ENCODE peak calls at places on chromosome 12, in four cellular contexts. P is right atrium auricular region, H is ovary, G is AG10803. S is an unnamed sample.
A peak's percentile ranks its signal among the peaks of the same experiment; 100 is the strongest.

GRCh38 chr12:90712671-90713070 is 242.3 kb downstream of the CCER1 start:
- DNase-seq in P (no peak), H (no peak), G (peak; percentile 23), S (no peak)

GRCh38 chr12:100793182-100793581 is 1.4 kb upstream of the ANO4 start:
- DNase-seq in P (no peak), H (no peak), G (peak; percentile 56), S (no peak)

GRCh38 chr12:56237552-56237951 is 7.7 kb downstream of the SLC39A5 start:
- DNase-seq in P (no peak), H (no peak), G (no peak), S (no peak)

GRCh38 chr12:123040106-123040505 is 59.6 kb downstream of the ARL6IP4 start:
- DNase-seq in P (no peak), H (no peak), G (no peak), S (no peak)

GRCh38 chr12:89537389-89537788 is 11.5 kb upstream of the POC1B start:
- DNase-seq in P (no peak), H (no peak), G (no peak), S (no peak)

GRCh38 chr12:93292731-93293566 is 84.8 kb upstream of the NUDT4 start:
- DNase-seq in P (no peak), H (no peak), G (no peak), S (no peak)

GRCh38 chr12:55728185-55728931 is 451 bp downstream of the CD63 start:
- DNase-seq in P (no peak), H (peak; percentile 90), G (peak; percentile 62), S (no peak)

GRCh38 chr12:78407722-78408121 is 456.9 kb upstream of the SYT1 start:
- DNase-seq in P (no peak), H (no peak), G (no peak), S (no peak)

GRCh38 chr12:126424696-126425095 is 1359.5 kb downstream of the AACS start:
- DNase-seq in P (no peak), H (no peak), G (no peak), S (no peak)

GRCh38 chr12:71166869-71167268 is 9.1 kb upstream of the TSPAN8 start:
- DNase-seq in P (no peak), H (no peak), G (no peak), S (no peak)

GRCh38 chr12:95978351-95978750 is 17.8 kb downstream of the HAL start:
- DNase-seq in P (peak; percentile 13), H (no peak), G (no peak), S (no peak)

GRCh38 chr12:27571463-27571862 is 47.5 kb downstream of the PPFIBP1 start:
- DNase-seq in P (no peak), H (no peak), G (peak; percentile 87), S (no peak)

GRCh38 chr12:66036317-66036716 is 94.2 kb downstream of the LLPH start:
- DNase-seq in P (no peak), H (peak; percentile 20), G (peak; percentile 94), S (no peak)

GRCh38 chr12:23722655-23723054 is 226.8 kb downstream of the SOX5 start:
- DNase-seq in P (no peak), H (no peak), G (no peak), S (no peak)

GRCh38 chr12:62833634-62834033 is 101.3 kb downstream of the PPM1H start:
- DNase-seq in P (no peak), H (no peak), G (no peak), S (no peak)

GRCh38 chr12:25546318-25546717 is 6.8 kb downstream of the LMNTD1 start:
- DNase-seq in P (no peak), H (no peak), G (no peak), S (no peak)

GRCh38 chr12:98743362-98743953 is 98.4 kb downstream of the APAF1 start:
- DNase-seq in P (no peak), H (no peak), G (no peak), S (peak; percentile 58)

DNA sequence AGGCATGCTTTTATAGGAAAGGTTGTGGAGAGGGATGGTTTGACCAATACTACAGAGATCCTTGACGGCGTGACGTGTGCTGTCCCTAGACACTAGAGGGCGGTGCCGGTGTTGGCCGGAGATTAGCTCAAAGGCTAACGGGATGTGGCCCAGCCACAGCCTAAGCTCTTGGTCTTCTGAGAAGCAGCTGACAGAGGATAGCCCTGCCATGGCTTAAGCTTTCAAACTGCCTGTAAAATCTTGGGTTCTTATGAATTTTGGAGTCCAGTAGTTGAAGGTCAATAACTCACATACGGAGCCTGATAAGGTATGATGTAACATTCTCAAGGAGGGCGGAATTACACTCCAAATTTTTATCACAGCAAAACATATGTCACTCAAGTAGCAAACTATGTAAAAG is 515.7 kb upstream of the ATXN7L3B start:
- DNase-seq in P (no peak), H (peak; percentile 18), G (no peak), S (peak; percentile 34)
- TF ChIP-seq CTCF in P (no peak), H (no peak), G (peak; percentile 15), S (peak; percentile 59)

DNA sequence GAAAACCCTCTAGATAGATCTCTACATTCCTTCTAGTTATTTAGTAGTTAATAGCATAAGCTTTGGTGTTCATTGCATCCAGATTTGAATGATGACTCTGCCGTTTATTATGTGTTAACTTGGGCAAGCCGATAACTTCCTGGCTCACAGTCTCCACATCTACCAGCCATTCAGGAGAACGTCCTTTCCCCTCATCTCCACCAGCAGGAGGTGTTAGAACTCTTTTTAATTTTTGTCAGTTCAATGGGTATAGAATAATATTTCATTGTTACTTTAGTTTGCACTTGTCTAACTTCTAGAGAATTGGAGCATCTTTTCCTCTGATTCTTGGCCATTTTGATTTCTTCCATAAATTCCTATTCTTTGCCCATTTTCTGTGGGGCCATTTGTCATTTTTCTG is 30.0 kb upstream of the WSCD2 start:
- DNase-seq in P (no peak), H (no peak), G (no peak), S (no peak)
- TF ChIP-seq CTCF in P (no peak), H (no peak), G (peak; percentile 37), S (no peak)

GRCh38 chr12:124370384-124370783 is 75.5 kb downstream of the RFLNA start:
- DNase-seq in P (no peak), H (no peak), G (no peak), S (no peak)

GRCh38 chr12:124371366-124371765 is 76.5 kb downstream of the RFLNA start:
- DNase-seq in P (no peak), H (peak; percentile 48), G (no peak), S (no peak)

GRCh38 chr12:124369901-124370378 is 75.0 kb downstream of the RFLNA start:
- DNase-seq in P (peak; percentile 84), H (no peak), G (no peak), S (no peak)

GRCh38 chr12:124371970-124372555 is 77.2 kb downstream of the RFLNA start:
- DNase-seq in P (no peak), H (peak; percentile 59), G (no peak), S (no peak)

DNA sequence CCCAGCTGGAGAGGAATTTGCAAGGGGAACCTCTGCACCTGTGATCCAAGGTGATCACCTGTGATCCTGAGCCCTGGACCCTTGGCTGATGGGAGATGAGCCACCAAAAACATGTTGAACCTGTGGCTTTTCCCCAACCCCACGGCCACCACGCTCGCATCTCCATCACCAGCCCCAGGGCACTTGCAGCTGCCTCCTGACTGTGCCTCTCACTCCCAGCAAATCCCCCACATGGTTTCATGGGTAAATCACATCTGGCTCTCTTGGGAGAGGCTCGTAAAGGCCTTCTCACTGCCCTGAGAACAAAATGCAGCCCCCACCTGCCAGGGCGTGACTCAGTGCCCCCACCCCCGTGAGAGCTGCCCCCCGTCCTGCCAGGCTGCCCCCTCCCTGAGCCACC is 76.0 kb downstream of the RFLNA start:
- DNase-seq in P (no peak), H (no peak), G (no peak), S (no peak)
- TF ChIP-seq CTCF in P (no peak), H (no peak), G (no peak), S (no peak)

DNA sequence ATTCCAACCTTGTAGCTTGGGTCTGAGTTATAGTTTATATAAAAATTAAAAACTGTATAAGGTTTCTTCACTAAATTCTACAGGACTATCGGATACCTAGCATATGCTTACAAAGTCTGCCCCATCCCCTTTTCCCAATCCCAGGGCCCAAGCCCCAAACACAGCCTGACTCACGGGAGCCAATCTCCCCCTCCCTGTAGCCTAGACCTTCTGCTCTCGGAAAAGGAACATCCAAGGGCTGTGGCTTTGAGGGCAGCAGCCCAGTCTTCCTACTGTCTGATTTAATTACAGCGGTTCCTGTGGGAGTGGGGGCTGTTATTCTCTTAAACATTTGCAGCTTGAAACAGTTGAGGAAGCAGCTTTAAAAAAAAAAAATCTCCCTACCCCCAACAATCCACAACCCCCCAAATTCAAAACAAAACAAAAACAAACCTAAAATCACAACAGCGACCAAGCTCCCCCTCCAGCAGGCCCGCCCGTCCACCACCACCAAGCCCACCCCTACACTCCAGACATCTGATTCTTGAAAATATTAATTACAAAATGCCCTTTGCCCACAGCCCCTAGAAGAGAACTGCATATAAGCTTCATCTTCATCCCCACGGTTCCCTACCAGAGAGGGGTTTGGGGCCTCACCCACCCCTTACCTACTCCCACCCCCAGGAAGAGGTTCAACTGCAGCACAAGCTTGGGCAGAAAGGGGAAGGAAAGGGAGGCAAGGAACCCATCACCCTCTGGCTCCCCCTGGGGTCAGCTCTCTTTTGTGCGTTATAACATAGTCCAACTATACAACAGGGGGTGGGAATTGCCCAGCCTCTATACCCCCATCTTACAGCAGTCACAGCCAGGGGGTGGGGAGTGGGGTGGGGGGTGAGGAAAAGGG is 1.1 kb upstream of the PRKAG1 start:
- DNase-seq in P (no peak), H (peak; percentile 52), G (peak; percentile 52), S (peak; percentile 71)
- TF ChIP-seq CTCF in P (no peak), H (no peak), G (peak; percentile 51), S (peak; percentile 35)

GRCh38 chr12:53967451-53968059 is 5.4 kb upstream of the HOXC11 start:
- DNase-seq in P (no peak), H (no peak), G (no peak), S (no peak)

GRCh38 chr12:53968214-53969127 is 4.5 kb upstream of the HOXC11 start:
- DNase-seq in P (no peak), H (no peak), G (no peak), S (no peak)

GRCh38 chr12:53965251-53966069 is 7.5 kb upstream of the HOXC11 start:
- DNase-seq in P (no peak), H (no peak), G (no peak), S (no peak)

GRCh38 chr12:53966070-53966384 is 6.9 kb upstream of the HOXC11 start:
- DNase-seq in P (no peak), H (no peak), G (no peak), S (no peak)

DNA sequence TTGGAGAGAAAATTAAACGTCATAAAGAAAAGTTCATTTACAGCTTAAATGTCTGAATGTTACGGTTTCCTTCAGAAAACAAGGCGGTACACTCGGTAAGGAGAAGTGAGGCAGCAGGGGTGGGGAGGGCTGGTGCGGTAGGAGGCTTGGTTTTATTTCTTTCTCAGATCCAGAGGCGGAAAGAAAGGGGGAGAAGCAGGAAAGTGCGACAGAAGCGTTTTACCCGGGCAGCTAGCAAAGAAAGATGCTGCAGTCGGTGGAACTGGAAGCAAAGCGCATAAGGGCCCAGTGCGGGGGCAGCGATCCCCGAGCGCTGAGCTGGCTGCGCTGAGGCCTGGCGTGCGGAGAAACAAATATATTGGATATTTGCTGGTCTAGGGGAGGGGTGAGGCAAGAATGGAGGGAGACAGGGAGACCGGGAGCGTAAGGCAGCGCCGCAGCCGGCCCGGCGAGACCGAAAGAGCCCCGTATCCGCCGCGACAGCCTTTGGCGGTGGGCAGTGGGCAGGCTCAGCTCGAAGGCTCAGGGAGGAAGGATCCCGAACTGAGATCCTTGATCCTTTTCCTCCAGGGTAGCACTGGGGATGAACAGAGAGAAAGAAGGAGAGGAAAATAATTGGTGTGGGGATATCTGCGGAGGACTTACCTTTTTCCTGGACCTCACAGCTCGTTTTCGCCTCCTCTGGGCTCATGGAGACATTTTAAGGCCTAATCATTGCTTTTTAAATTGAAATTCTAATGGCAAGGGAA is 6.4 kb upstream of the HOXC11 start:
- DNase-seq in P (no peak), H (no peak), G (no peak), S (no peak)
- TF ChIP-seq CTCF in P (no peak), H (no peak), G (no peak), S (no peak)

GRCh38 chr12:39420043-39420442 is 22.9 kb downstream of the KIF21A start:
- DNase-seq in P (no peak), H (no peak), G (no peak), S (no peak)
- TF ChIP-seq CTCF in P (no peak), H (no peak), G (no peak), S (no peak)

S was measured in GM20000.